ENCODE peak calls at places on chromosomes 4 and X, in eight cellular contexts. Q, H, A, T, N, Y, J and I are unnamed samples.

GRCh38 chrX:108032944-108033343 is 11.9 kb upstream of the VSIG1 start:
- DNase-seq in Q (no peak), H (no peak), A (no peak), T (no peak), N (no peak), Y (no peak), J (no peak), I (no peak)

GRCh38 chr4:46254788-46255187 is 130.9 kb upstream of the GABRG1 start:
- DNase-seq in Q (no peak), H (no peak), A (no peak), T (no peak), N (no peak), Y (no peak), J (no peak), I (no peak)

GRCh38 chrX:41333744-41333993 is 293 bp upstream of the DDX3X start:
- DNase-seq in Q (peak; percentile 86), H (no peak), A (no peak), T (peak; percentile 28), N (no peak), Y (peak; percentile 64), J (no peak), I (no peak)

GRCh38 chr4:5224340-5224739 is 173.1 kb downstream of the STK32B start:
- DNase-seq in Q (no peak), H (no peak), A (no peak), T (no peak), N (no peak), Y (no peak), J (no peak), I (no peak)

GRCh38 chrX:130704053-130705038 is 198.7 kb downstream of the ENOX2 start:
- DNase-seq in Q (no peak), H (peak; percentile 58), A (no peak), T (no peak), N (no peak), Y (no peak), J (no peak), I (no peak)

GRCh38 chr4:47032405-47033106 is 1.2 kb downstream of the GABRB1 start:
- DNase-seq in Q (peak; percentile 16), H (peak; percentile 38), A (no peak), T (no peak), N (peak; percentile 32), Y (peak; percentile 4), J (peak; percentile 71), I (no peak)

GRCh38 chr4:11954093-11954492 is 525.4 kb upstream of the HS3ST1 start:
- DNase-seq in Q (peak; percentile 44), H (peak; percentile 79), A (no peak), T (no peak), N (peak; percentile 9), Y (peak; percentile 0), J (no peak), I (no peak)

GRCh38 chr4:88012652-88013051 is 5.2 kb downstream of the PKD2 start:
- DNase-seq in Q (no peak), H (no peak), A (no peak), T (no peak), N (no peak), Y (no peak), J (no peak), I (no peak)

GRCh38 chr4:159014896-159015295 is 88.0 kb upstream of the RAPGEF2 start:
- DNase-seq in Q (no peak), H (no peak), A (no peak), T (no peak), N (no peak), Y (no peak), J (no peak), I (no peak)

GRCh38 chr4:101870874-101871273 is 80.3 kb downstream of the BANK1 start:
- DNase-seq in Q (no peak), H (no peak), A (no peak), T (no peak), N (no peak), Y (no peak), J (no peak), I (no peak)

DNA sequence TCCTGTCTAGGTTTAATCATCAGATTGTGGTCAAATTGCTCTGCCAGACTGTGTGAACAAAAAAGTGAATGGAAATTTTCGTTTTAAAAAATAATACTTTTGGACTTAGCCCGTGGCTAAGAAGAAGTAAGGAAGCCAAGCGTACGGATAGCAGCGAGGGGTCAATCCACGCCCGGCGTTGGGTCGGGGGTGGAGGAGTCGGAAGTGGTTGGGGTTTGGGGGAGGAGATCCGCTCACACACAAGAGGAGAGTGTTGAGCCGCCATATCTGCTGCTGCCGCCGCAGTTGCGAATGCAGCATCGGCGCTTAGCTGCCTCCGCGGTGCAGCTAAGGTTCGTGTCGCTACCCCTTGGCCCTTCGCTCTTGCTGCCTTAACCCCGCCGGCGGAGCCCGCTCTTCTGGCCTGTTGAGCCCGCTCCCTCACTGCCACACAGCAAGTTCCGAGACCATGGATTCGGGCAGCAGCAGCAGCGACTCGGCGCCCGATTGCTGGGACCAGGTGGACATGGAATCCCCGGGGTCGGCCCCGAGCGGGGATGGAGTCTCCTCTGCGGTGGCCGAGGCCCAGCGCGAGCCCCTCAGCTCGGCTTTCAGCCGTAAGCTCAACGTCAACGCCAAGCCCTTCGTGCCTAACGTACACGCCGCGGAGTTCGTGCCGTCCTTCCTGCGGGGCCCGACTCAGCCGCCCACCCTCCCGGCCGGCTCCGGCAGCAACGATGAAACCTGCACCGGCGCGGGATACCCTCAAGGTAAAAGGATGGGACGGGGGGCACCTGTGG is at the start of gene GSPT2:
- DNase-seq in Q (peak; percentile 67), H (peak; percentile 59), A (no peak), T (peak; percentile 30), N (peak; percentile 75), Y (peak; percentile 30), J (peak; percentile 54), I (peak; percentile 0)
- TF ChIP-seq POLR2A in Q (peak; percentile 23), H (peak; percentile 58), A (no peak), T (peak; percentile 56), N (peak; percentile 41), Y (peak; percentile 89), J (no peak), I (no peak)

DNA sequence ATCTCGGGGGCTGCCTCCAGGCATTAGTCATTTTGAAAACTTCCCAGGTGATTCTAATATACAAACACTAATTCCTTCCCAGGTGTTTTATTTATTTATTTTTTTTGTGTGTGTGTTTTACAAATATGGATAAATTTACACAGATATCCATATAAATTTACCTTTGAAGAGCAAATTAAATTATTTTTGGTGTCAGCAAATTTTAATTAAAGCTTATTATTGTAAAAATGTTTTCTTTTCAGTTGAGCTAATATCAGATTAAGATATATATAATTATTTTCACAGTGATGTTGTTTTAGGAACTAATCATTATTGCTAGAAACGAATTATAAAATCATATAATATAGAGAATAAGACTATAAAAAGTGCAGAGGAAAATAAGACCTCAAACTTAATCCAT is 62.0 kb upstream of the FREM3 start:
- DNase-seq in Q (no peak), H (no peak), A (no peak), T (no peak), N (no peak), Y (no peak), J (no peak), I (no peak)
- H3K27ac ChIP-seq in Q (no peak overlapping the region), H (no peak overlapping the region), A (no peak overlapping the region), T (no peak overlapping the region), N (no peak overlapping the region), Y (no peak overlapping the region), J (no peak overlapping the region), I (no peak overlapping the region)

GRCh38 chr4:15938182-15938581 is 358 bp downstream of the FGFBP1 start:
- DNase-seq in Q (no peak), H (no peak), A (no peak), T (no peak), N (peak; percentile 91), Y (peak; percentile 17), J (peak; percentile 86), I (no peak)

GRCh38 chr4:15936495-15936894 is 2.0 kb downstream of the FGFBP1 start:
- DNase-seq in Q (no peak), H (no peak), A (no peak), T (no peak), N (peak; percentile 60), Y (no peak), J (no peak), I (no peak)

GRCh38 chr4:15938640-15939039 is at the start of gene FGFBP1:
- DNase-seq in Q (no peak), H (no peak), A (no peak), T (no peak), N (no peak), Y (no peak), J (no peak), I (no peak)

GRCh38 chr4:15934259-15934658 is 4.3 kb downstream of the FGFBP1 start:
- DNase-seq in Q (no peak), H (no peak), A (no peak), T (no peak), N (no peak), Y (no peak), J (no peak), I (no peak)

DNA sequence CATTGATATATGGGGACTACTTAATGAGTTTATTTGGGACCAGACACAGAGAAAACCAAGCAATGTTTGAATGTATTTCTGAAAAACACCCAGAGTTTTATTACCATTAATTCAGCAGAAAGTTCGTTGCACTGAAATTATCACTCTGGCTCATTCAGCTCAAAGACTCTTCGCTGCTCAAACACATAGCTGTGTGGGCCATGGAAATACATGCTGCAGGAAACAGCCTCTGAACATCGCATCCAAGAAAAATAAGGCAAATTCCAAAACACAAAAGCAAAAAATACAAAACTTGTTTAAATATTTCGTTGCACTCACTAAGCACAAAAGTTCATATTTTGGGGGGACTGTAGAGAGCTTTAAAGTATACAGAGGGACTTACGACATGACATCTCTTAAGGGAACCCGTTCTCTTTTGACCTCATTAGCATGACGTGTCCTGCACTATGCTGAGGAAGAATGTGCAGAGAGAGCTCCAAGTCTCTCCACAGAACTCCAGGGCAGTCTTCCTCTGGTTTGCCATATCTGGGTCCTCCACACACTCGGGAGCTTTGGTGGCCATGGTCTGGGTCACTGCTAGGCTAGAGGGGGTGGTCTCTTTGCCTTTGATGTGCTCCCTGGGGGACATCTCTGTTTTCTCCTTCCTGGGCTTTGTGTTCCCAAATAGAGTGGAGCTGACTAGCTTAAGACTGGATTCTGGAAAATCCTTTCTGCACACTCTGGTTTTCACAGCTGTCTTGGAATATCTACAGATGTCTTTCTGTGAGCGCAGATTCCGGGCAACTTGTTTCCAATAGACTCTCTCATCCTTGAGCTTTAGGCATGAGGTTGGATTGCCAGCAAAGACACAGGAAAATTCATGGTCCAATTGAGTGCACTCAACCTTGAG is 2.8 kb downstream of the FGFBP1 start:
- DNase-seq in Q (no peak), H (no peak), A (no peak), T (no peak), N (no peak), Y (no peak), J (no peak), I (no peak)
- H3K4me3 ChIP-seq in Q (no peak overlapping the region), H (no peak overlapping the region), A (no peak overlapping the region), T (no peak overlapping the region), N (no peak overlapping the region), Y (no peak overlapping the region), J (no peak overlapping the region), I (peak overlapping the region; percentile 53)

GRCh38 chrX:154399527-154400368 is 1.6 kb downstream of the RPL10 start:
- DNase-seq in Q (no peak), H (no peak), A (no peak), T (no peak), N (no peak), Y (no peak), J (no peak), I (no peak)

GRCh38 chrX:154403192-154403591 is 5.0 kb downstream of the RPL10 start:
- DNase-seq in Q (no peak), H (no peak), A (no peak), T (no peak), N (no peak), Y (no peak), J (no peak), I (no peak)

GRCh38 chrX:154402622-154403127 is 4.5 kb downstream of the RPL10 start:
- DNase-seq in Q (no peak), H (no peak), A (no peak), T (no peak), N (no peak), Y (no peak), J (no peak), I (no peak)

GRCh38 chrX:154401918-154402621 is 3.9 kb downstream of the RPL10 start:
- DNase-seq in Q (no peak), H (no peak), A (no peak), T (no peak), N (no peak), Y (no peak), J (no peak), I (no peak)

GRCh38 chrX:154401045-154401799 is 3.0 kb downstream of the RPL10 start:
- DNase-seq in Q (no peak), H (no peak), A (no peak), T (no peak), N (no peak), Y (no peak), J (no peak), I (no peak)
- TF ChIP-seq POLR2A in Q (peak; percentile 31), H (peak; percentile 82), A (no peak), T (no peak), N (no peak), Y (peak; percentile 37), J (no peak), I (no peak)